ENCODE peak calls at places on chromosome 5, in six cellular contexts. U is COR-L47; J is endothelial cell; G is CD8-positive, alpha-beta T cell; N is DMS 273 treated with DMSO at 0.1 percent for 48 hours; H is AG10803. Y is an unnamed sample.

GRCh38 chr5:36242534-36243144 is 914 bp upstream of the NADK2 start:
- DNase-seq in G (no peak), H (no peak), J (peak; percentile 15), U (no peak), N (no peak), Y (peak; percentile 34)

GRCh38 chr5:119063579-119064379 is 7.1 kb upstream of the DMXL1 start:
- DNase-seq in J (no peak), G (no peak), H (peak; percentile 13), U (no peak), N (no peak), Y (no peak)

GRCh38 chr5:164252-164651 is 27.0 kb upstream of the LRRC14B start:
- DNase-seq in J (no peak), H (no peak), N (no peak), G (no peak), U (no peak), Y (no peak)

GRCh38 chr5:179553875-179554274 is 3.5 kb downstream of the RUFY1 start:
- DNase-seq in G (no peak), J (no peak), U (no peak), H (peak; percentile 55), N (no peak), Y (no peak)

GRCh38 chr5:78638423-78638822 is 10.1 kb downstream of the LHFPL2 start:
- DNase-seq in G (no peak), H (peak; percentile 96), J (no peak), U (peak; percentile 74), N (no peak), Y (no peak)

GRCh38 chr5:10467281-10468198 is 25.9 kb downstream of the ROPN1L start:
- DNase-seq in J (no peak), G (no peak), U (no peak), H (peak; percentile 54), N (no peak), Y (no peak)

GRCh38 chr5:175328687-175329086 is 115.3 kb downstream of the DRD1 start:
- DNase-seq in N (no peak), G (no peak), J (no peak), U (no peak), H (no peak), Y (no peak)

GRCh38 chr5:102583663-102584062 is 84.9 kb upstream of the SLCO6A1 start:
- DNase-seq in J (no peak), N (peak; percentile 95), U (peak; percentile 46), H (peak; percentile 29), G (no peak), Y (no peak)